ENCODE peak calls at places on chromosomes 6 and 20, in four cellular contexts. S is ovary, L is uterus, J is left lung. W is an unnamed sample.

GRCh38 chr6:11918021-11918738 is 93.9 kb upstream of the HIVEP1 start:
- DNase-seq in L (no peak), J (no peak), S (no peak), W (no peak)

GRCh38 chr6:116244284-116244683 is 9.6 kb downstream of the TSPYL4 start:
- DNase-seq in L (no peak), S (no peak), J (no peak), W (no peak)

GRCh38 chr20:36582821-36583220 is 9.4 kb downstream of the TGIF2 start:
- DNase-seq in L (no peak), S (no peak), J (no peak), W (no peak)

GRCh38 chr6:90574610-90575009 is 12.3 kb downstream of the MAP3K7 start:
- DNase-seq in S (no peak), J (no peak), L (no peak), W (no peak)

GRCh38 chr6:146944809-146945208 is 259.4 kb upstream of the STXBP5 start:
- DNase-seq in L (no peak), S (no peak), J (no peak), W (no peak)

GRCh38 chr6:12990162-12990561 is 273.6 kb downstream of the PHACTR1 start:
- DNase-seq in L (no peak), J (no peak), S (no peak), W (no peak)

GRCh38 chr20:23155141-23155590 is 69.0 kb upstream of the CD93 start:
- DNase-seq in S (no peak), J (no peak), L (no peak), W (no peak)

GRCh38 chr6:93407186-93407585 is 12.2 kb downstream of the EPHA7 start:
- DNase-seq in L (no peak), S (no peak), J (no peak), W (no peak)

GRCh38 chr20:57480444-57481152 is 44.3 kb downstream of the CTCFL start:
- DNase-seq in L (no peak), J (no peak), S (no peak), W (no peak)

GRCh38 chr6:139846538-139847321 is 472.3 kb upstream of the CITED2 start:
- DNase-seq in L (no peak), J (no peak), S (no peak), W (no peak)

GRCh38 chr6:130366011-130366963 is at the start of gene TMEM200A:
- DNase-seq in S (peak), L (peak), J (peak), W (no peak)

GRCh38 chr20:53660947-53661381 is 67.3 kb upstream of the ZNF217 start:
- DNase-seq in S (peak), L (no peak), J (no peak), W (no peak)

GRCh38 chr6:75882734-75883133 is 133.7 kb downstream of the MYO6 start:
- DNase-seq in S (no peak), J (no peak), L (no peak), W (no peak)

GRCh38 chr6:13811627-13812358 is 2.6 kb downstream of the MCUR1 start:
- DNase-seq in J (no peak), S (no peak), L (peak), W (no peak)

GRCh38 chr6:359261-360035 is 32.1 kb upstream of the IRF4 start:
- DNase-seq in S (no peak), J (no peak), L (no peak), W (no peak)

GRCh38 chr20:7742479-7742878 is 197.8 kb downstream of the HAO1 start:
- DNase-seq in L (no peak), S (no peak), J (no peak), W (no peak)

GRCh38 chr20:53180928-53181362 is 208.8 kb downstream of the TSHZ2 start:
- DNase-seq in L (no peak), S (no peak), J (no peak), W (no peak)

GRCh38 chr20:23180451-23180921 is 94.4 kb upstream of the CD93 start:
- DNase-seq in S (no peak), L (no peak), J (no peak), W (no peak)

GRCh38 chr6:40472354-40472753 is 114.8 kb downstream of the LRFN2 start:
- DNase-seq in J (no peak), S (no peak), L (no peak), W (no peak)

GRCh38 chr6:40476673-40477072 is 110.5 kb downstream of the LRFN2 start:
- DNase-seq in J (no peak), L (no peak), S (no peak), W (no peak)

GRCh38 chr6:40473026-40473425 is 114.1 kb downstream of the LRFN2 start:
- DNase-seq in J (no peak), L (no peak), S (no peak), W (no peak)

GRCh38 chr6:40477246-40478126 is 109.7 kb downstream of the LRFN2 start:
- DNase-seq in J (no peak), S (no peak), L (no peak), W (no peak)

DNA sequence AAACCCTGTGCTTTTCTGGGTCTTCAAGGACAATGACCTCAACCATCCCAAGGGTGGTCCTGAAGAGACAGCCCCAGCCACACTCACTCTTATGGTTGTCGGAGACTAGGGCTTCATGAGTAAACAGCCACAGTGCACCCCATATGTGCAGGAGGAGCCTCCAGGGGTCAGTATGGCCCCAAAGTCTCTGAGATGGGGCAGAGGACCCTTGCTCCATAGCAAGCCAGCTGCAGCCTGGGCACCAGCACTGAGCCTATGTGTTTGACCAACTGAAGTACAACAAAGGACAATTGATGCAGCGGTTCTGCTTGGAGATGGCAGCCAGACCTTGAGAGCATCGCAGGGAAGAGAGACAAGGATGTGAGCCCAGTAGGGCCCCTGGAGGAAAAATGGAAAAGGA is 112.2 kb downstream of the LRFN2 start:
- DNase-seq in S (no peak), J (no peak), L (no peak), W (no peak)
- TF ChIP-seq CTCF in S (no peak), J (no peak), L (no peak), W (no peak)

GRCh38 chr20:33746325-33746998 is 14.7 kb downstream of the ZNF341 start:
- DNase-seq in S (no peak), J (no peak), L (no peak), W (no peak)

GRCh38 chr20:33739493-33739892 is 7.7 kb downstream of the ZNF341 start:
- DNase-seq in L (no peak), J (no peak), S (no peak), W (no peak)

GRCh38 chr20:33744181-33744580 is 12.4 kb downstream of the ZNF341 start:
- DNase-seq in L (no peak), S (no peak), J (no peak), W (no peak)

GRCh38 chr20:33740189-33740588 is 8.4 kb downstream of the ZNF341 start:
- DNase-seq in J (no peak), S (no peak), L (no peak), W (no peak)

DNA sequence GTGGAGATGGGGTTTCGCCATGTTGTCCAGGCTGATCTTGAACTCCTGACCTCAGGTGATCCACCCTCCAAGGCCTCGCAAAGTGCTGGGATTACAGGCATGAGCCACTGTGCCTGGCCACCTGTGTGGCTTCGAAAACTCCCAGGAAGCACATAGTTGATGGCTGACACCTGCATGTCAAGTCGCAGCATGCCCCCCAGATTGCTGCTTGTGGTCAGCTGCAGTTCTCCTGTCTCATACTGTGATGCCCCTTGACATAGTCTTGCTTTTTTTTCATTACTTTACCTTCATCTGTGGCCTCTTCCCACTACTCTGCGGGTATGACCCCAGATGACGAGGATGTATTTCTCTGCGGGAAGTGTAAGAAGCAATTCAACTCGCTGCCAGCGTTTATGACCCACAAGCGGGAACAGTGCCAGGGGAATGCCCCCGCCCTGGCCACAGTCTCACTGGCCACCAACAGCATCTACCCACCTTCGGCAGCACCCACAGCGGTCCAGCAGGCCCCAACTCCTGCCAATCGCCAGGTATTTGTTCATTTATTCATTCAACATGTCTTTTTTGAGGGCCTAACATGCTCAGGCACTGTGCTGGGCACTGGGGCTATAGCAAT is 13.1 kb downstream of the ZNF341 start:
- DNase-seq in L (no peak), S (no peak), J (no peak), W (no peak)
- TF ChIP-seq CTCF in L (no peak), S (no peak), J (no peak), W (no peak)

DNA sequence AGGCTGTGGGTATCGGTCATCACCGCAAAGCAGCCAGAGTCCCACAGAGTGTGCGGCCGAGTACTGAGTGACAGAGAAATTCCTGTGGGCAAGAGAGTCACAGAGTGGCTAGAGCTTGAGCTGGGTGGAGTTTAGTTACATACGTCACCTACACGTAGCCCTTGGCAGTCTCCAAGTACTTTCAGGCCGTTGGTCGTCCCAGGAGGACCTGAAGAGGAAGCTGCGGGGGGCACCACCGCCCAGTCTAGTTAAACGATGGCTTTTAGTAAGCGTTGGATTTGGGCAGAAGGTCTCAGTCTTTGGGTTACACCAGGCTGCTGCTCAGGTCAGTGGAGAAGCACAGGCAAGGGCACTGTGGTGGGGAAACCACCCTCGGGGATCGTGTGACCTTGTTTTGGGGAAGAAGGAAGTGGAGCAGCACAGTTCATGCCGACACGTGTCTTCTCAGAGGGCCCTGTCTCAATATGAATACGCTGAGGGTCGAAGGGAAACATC is 28.4 kb downstream of the KIF25 start:
- DNase-seq in S (no peak), L (no peak), J (no peak), W (no peak)
- TF ChIP-seq CTCF in S (no peak), L (no peak), J (no peak), W (no peak)

DNA sequence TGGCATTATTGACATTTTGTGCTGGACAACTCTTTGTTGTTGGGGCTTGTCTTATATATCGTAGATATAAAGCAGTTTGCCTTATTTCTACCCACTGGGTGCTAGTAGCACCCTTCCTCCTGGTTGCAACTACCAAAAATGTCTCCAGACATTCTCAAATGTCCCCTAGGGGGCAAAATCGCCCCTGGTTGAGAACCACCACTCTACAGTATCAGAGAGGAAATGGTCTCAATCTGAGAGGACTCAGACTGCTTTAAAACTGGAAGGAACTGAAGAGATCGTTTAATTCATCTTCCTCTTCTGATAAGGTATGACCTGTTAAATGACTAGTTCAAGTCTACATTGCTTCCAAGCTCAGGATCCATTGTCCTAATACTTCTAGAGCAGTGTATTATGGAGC is 14.9 kb downstream of the SH3BGRL2 start:
- DNase-seq in S (no peak), J (no peak), L (no peak), W (no peak)
- TF ChIP-seq CTCF in S (no peak), J (peak), L (no peak), W (no peak)

DNA sequence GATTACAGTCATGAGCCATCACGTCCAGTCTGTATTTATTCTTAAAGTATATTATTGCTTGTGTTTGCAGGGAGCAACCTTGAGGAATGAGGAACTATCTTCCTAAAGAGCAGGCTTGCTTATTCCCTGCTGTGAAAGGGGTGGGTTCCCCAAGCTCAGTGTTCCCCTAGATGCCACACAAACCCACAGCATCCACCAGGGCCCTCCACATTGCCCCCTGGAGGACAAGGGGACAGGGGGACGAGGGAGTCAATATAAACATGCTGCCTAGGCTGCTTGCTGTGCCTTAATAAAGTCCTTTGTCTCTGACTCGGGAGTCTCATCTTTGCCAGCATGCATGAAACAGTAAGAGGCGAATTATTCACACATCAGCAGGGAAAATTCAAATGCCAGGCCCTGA is 8.0 kb upstream of the IDH3B start:
- DNase-seq in S (no peak), L (no peak), J (no peak), W (no peak)
- TF ChIP-seq CTCF in S (no peak), L (no peak), J (no peak), W (no peak)

GRCh38 chr6:160048471-160048870 is 73.1 kb upstream of the SLC22A1 start:
- DNase-seq in J (no peak), L (no peak), S (no peak), W (no peak)
- TF ChIP-seq CTCF in J (no peak), L (no peak), S (no peak), W (no peak)